ENCODE peak calls at places on chromosomes 4 and X, in four cellular contexts. Q is fibroblast of lung, Z is heart right ventricle, G is cardiac muscle cell. W is an unnamed sample.
A peak's percentile ranks its signal among the peaks of the same experiment; 100 is the strongest.

GRCh38 chr4:7391637-7392437 is 42.9 kb downstream of the PSAPL1 start:
- DNase-seq in Q (no peak), G (no peak), Z (no peak), W (no peak)

GRCh38 chrX:31499120-31499519 is 427.3 kb upstream of the FTHL17 start:
- DNase-seq in G (peak; percentile 71), Q (peak; percentile 78), Z (no peak), W (peak; percentile 64)

GRCh38 chr4:21885241-21885640 is 63.3 kb downstream of the KCNIP4 start:
- DNase-seq in G (peak; percentile 53), Z (no peak), Q (peak; percentile 69), W (no peak)

GRCh38 chr4:125316391-125316780 is 1.6 kb downstream of the FAT4 start:
- DNase-seq in G (peak; percentile 41), Z (peak; percentile 33), Q (no peak), W (peak; percentile 56)

GRCh38 chr4:37567781-37568180 is 118.4 kb downstream of the RELL1 start:
- DNase-seq in Z (no peak), Q (no peak), G (peak; percentile 65), W (peak; percentile 27)

GRCh38 chr4:6333301-6334202 is 63.9 kb downstream of the WFS1 start:
- DNase-seq in Q (no peak), G (no peak), Z (no peak), W (no peak)

GRCh38 chrX:65644621-65645287 is 22.7 kb upstream of the MSN start:
- DNase-seq in G (peak; percentile 86), Q (peak; percentile 87), Z (peak; percentile 83), W (peak; percentile 86)

GRCh38 chr4:4200624-4201023 is 26.1 kb downstream of the OTOP1 start:
- DNase-seq in Q (no peak), Z (no peak), G (peak; percentile 3), W (no peak)

GRCh38 chr4:54234497-54235205 is 5.6 kb downstream of the PDGFRA start:
- DNase-seq in G (no peak), Q (no peak), Z (no peak), W (no peak)
- H3K4me3 ChIP-seq in G (peak overlapping the region; percentile 64), Q (peak overlapping the region; percentile 95), Z (peak overlapping the region; percentile 65), W (no peak overlapping the region)

DNA sequence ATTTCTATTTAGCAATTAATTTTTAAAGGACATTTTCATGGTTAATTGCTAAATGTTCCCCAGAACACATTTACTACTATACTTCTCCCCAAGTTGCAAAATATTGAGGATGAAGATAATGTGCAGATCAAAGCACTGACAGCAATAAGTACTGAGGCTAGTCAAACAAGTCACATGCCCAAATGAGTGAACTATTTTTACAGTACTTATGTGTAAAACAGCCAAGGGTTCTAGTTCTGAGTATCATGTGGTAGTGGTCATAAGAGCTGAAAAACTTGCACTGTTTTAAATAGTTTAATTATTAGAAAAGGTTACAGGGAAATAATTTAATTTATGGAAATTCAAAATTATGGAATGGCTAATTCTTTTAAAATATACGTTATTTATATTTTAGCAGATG is 3.8 kb downstream of the GALNTL6 start:
- DNase-seq in G (no peak), Z (no peak), Q (no peak), W (no peak)
- H3K27me3 ChIP-seq in G (peaks cover 44% of the 10 kb centered on the region), Z (peaks cover 36% of the 10 kb centered on the region), Q (no peaks in the 10 kb centered on the region), W (peaks cover 10% of the 10 kb centered on the region)

GRCh38 chr4:132651193-132651592 is 497.9 kb upstream of the PCDH10 start:
- DNase-seq in Z (no peak), G (no peak), Q (no peak), W (no peak)
- TF ChIP-seq CTCF in Z (no peak), G (no peak), Q (no peak), W (no peak)

GRCh38 chr4:148056879-148057278 is 325.0 kb downstream of the ARHGAP10 start:
- DNase-seq in G (peak; percentile 68), Z (peak; percentile 52), Q (peak; percentile 77), W (peak; percentile 63)

GRCh38 chr4:148055844-148056243 is 324.0 kb downstream of the ARHGAP10 start:
- DNase-seq in Q (no peak), Z (no peak), G (no peak), W (no peak)

GRCh38 chr4:148058160-148058859 is 326.4 kb downstream of the ARHGAP10 start:
- DNase-seq in Q (no peak), G (no peak), Z (no peak), W (no peak)

GRCh38 chr4:148059617-148060180 is 327.8 kb downstream of the ARHGAP10 start:
- DNase-seq in Z (peak; percentile 42), G (no peak), Q (no peak), W (no peak)

DNA sequence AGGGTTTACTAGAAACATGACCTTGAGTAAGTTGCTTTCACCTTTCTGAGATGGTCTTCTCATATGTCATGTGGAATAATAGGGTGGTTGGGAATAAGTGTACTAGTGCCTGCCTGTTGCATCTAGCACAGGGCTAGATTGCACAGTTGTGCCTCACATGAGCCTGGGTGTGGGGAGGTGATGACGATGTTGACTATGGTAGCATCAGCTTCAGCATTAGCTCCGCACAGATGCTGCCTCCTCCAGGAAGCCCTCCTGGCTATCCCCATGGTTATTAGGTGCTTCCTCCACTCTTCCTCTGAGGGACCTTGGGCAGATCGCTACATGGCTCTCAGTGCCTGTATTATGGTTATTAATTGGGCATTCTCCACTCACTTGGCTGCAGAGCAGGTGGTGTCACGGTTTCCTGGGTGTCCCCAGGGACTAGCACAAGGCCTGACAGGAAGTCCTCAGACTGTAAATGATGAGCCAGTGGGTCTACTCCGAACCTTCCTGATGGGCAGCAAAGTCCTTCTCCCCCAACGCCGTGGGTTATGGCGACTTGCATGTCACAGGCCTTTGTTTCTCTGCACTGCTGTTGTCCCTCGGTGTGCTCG is 325.6 kb downstream of the ARHGAP10 start:
- DNase-seq in G (no peak), Q (no peak), Z (no peak), W (no peak)
- H3K4me3 ChIP-seq in G (no peak overlapping the region), Q (no peak overlapping the region), Z (no peak overlapping the region), W (no peak overlapping the region)

W was measured in bronchial epithelial cell.